ENCODE peak calls at places on chromosomes 4 and X, in six cellular contexts. One of them, this sample, is unnamed.

GRCh38 chr4:128600410-128600809 is 209.1 kb upstream of the JADE1 start:
- DNase-seq in transverse colon: no peak
- DNase-seq in GM12865: no peak
- DNase-seq in lung: no peak
- DNase-seq in cardiac fibroblast: peak
- DNase-seq in dorsolateral prefrontal cortex: peak
- DNase-seq in this sample: peak

GRCh38 chrX:32576885-32577284 is 634.5 kb downstream of the DMD start:
- DNase-seq in transverse colon: no peak
- DNase-seq in lung: no peak
- DNase-seq in GM12865: no peak
- DNase-seq in dorsolateral prefrontal cortex: no peak
- DNase-seq in cardiac fibroblast: no peak
- DNase-seq in this sample: no peak

GRCh38 chr4:8548731-8549351 is 31.4 kb upstream of the GPR78 start:
- DNase-seq in GM12865: no peak
- DNase-seq in transverse colon: no peak
- DNase-seq in cardiac fibroblast: no peak
- DNase-seq in dorsolateral prefrontal cortex: no peak
- DNase-seq in lung: no peak
- DNase-seq in this sample: no peak

GRCh38 chr4:140427104-140427918 is at the start of gene CLGN:
- DNase-seq in lung: peak
- DNase-seq in dorsolateral prefrontal cortex: peak
- DNase-seq in transverse colon: peak
- DNase-seq in GM12865: peak
- DNase-seq in cardiac fibroblast: peak
- DNase-seq in this sample: peak

GRCh38 chrX:21947671-21948070 is 7.2 kb downstream of the SMS start:
- DNase-seq in transverse colon: no peak
- DNase-seq in lung: no peak
- DNase-seq in GM12865: no peak
- DNase-seq in cardiac fibroblast: no peak
- DNase-seq in dorsolateral prefrontal cortex: no peak
- DNase-seq in this sample: no peak

GRCh38 chrX:136736690-136737089 is 44.0 kb downstream of the ARHGEF6 start:
- DNase-seq in transverse colon: no peak
- DNase-seq in GM12865: no peak
- DNase-seq in dorsolateral prefrontal cortex: no peak
- DNase-seq in cardiac fibroblast: no peak
- DNase-seq in lung: no peak
- DNase-seq in this sample: no peak

GRCh38 chrX:44035576-44035975 is 62.4 kb upstream of the NDP start:
- DNase-seq in transverse colon: no peak
- DNase-seq in lung: no peak
- DNase-seq in dorsolateral prefrontal cortex: no peak
- DNase-seq in cardiac fibroblast: peak
- DNase-seq in GM12865: no peak
- DNase-seq in this sample: no peak

GRCh38 chrX:40544343-40545250 is 36.2 kb upstream of the ATP6AP2 start:
- DNase-seq in lung: no peak
- DNase-seq in GM12865: no peak
- DNase-seq in dorsolateral prefrontal cortex: no peak
- DNase-seq in transverse colon: no peak
- DNase-seq in cardiac fibroblast: peak
- DNase-seq in this sample: peak

GRCh38 chr4:41613362-41613761 is 75.4 kb downstream of the LIMCH1 start:
- DNase-seq in GM12865: no peak
- DNase-seq in lung: no peak
- DNase-seq in dorsolateral prefrontal cortex: peak
- DNase-seq in transverse colon: no peak
- DNase-seq in cardiac fibroblast: no peak
- DNase-seq in this sample: no peak

GRCh38 chrX:68989865-68990606 is 161.2 kb downstream of the EFNB1 start:
- DNase-seq in lung: no peak
- DNase-seq in transverse colon: no peak
- DNase-seq in GM12865: no peak
- DNase-seq in dorsolateral prefrontal cortex: no peak
- DNase-seq in cardiac fibroblast: peak
- DNase-seq in this sample: peak

GRCh38 chr4:13912966-13913365 is 285.4 kb upstream of the BOD1L1 start:
- DNase-seq in transverse colon: no peak
- DNase-seq in cardiac fibroblast: peak
- DNase-seq in dorsolateral prefrontal cortex: no peak
- DNase-seq in lung: no peak
- DNase-seq in GM12865: no peak
- DNase-seq in this sample: no peak

GRCh38 chrX:12548746-12549145 is 242.5 kb upstream of the PRPS2 start:
- DNase-seq in dorsolateral prefrontal cortex: no peak
- DNase-seq in transverse colon: no peak
- DNase-seq in lung: no peak
- DNase-seq in cardiac fibroblast: peak
- DNase-seq in GM12865: peak
- DNase-seq in this sample: no peak

GRCh38 chr4:8759987-8760386 is 111.7 kb downstream of the HMX1 start:
- DNase-seq in dorsolateral prefrontal cortex: no peak
- DNase-seq in transverse colon: no peak
- DNase-seq in lung: no peak
- DNase-seq in cardiac fibroblast: no peak
- DNase-seq in GM12865: no peak
- DNase-seq in this sample: no peak

DNA sequence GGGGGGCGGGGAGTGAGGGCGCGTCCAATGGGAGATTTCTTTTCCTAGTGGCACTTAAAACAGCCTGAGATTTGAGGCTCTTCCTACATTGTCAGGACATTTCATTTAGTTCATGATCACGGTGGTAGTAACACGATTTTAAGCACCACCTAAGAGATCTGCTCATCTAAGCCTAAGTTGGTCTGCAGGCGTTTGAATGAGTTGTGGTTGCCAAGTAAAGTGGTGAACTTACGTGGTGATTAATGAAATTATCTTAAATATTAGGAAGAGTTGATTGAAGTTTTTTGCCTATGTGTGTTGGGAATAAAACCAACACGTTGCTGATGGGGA is 1.1 kb downstream of the HTT start:
- DNase-seq in GM12865: no peak
- DNase-seq in cardiac fibroblast: no peak
- DNase-seq in transverse colon: no peak
- DNase-seq in dorsolateral prefrontal cortex: no peak
- DNase-seq in lung: no peak
- DNase-seq in this sample: no peak
- H3K4me3 ChIP-seq in GM12865: peak
- H3K4me3 ChIP-seq in cardiac fibroblast: peak
- H3K4me3 ChIP-seq in transverse colon: no peak
- H3K4me3 ChIP-seq in dorsolateral prefrontal cortex: peak
- H3K4me3 ChIP-seq in lung: peak
- H3K4me3 ChIP-seq in this sample: no peak

DNA sequence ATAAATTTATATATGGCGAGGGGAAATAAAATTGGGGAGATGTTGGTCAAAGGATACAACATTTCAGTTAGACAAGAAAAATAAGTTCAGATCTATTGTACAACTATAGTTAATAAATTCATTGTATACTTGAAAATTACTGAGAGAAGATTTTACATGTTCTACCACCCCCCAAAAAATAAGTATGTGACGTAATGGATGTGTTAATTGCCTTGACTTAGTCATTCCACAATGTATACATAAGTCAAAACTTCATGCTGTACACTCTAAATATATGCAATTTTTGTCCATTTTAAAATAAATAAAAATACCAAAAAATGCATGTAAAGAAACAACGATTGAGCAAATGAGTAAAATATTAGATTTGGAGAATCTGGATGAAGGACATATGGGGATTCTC is 1.8 kb downstream of the USP11 start:
- DNase-seq in lung: no peak
- DNase-seq in dorsolateral prefrontal cortex: no peak
- DNase-seq in GM12865: no peak
- DNase-seq in transverse colon: no peak
- DNase-seq in cardiac fibroblast: no peak
- DNase-seq in this sample: no peak
- H3K4me3 ChIP-seq in lung: no peak
- H3K4me3 ChIP-seq in dorsolateral prefrontal cortex: peak
- H3K4me3 ChIP-seq in GM12865: peak
- H3K4me3 ChIP-seq in transverse colon: no peak
- H3K4me3 ChIP-seq in cardiac fibroblast: peak
- H3K4me3 ChIP-seq in this sample: no peak

GRCh38 chr4:143256456-143256855 is 71.7 kb downstream of the USP38 start:
- DNase-seq in lung: no peak
- DNase-seq in transverse colon: no peak
- DNase-seq in GM12865: no peak
- DNase-seq in dorsolateral prefrontal cortex: no peak
- DNase-seq in cardiac fibroblast: no peak
- DNase-seq in this sample: no peak
- H3K4me3 ChIP-seq in lung: no peak
- H3K4me3 ChIP-seq in transverse colon: no peak
- H3K4me3 ChIP-seq in GM12865: no peak
- H3K4me3 ChIP-seq in dorsolateral prefrontal cortex: no peak
- H3K4me3 ChIP-seq in cardiac fibroblast: no peak
- H3K4me3 ChIP-seq in this sample: no peak

DNA sequence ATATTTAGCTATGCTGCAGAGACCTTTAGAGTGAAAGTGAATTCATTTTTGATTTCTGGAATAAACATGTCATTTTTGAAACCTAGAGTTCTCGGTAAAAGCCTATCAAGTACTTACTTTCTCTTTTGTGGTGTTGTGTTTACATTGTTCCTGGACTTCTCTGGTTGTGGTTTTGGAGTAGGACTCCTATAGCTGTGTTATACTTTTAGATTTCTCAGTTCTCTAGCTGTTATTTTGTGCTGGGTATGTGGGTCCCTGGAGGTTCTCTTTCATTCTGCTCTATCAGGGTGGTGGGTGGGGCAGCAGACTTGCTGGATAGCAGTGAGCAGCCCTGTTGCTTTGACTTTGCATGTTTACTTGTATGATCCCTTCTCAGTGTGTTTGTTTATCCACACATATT is 25.6 kb upstream of the MSMO1 start:
- DNase-seq in GM12865: peak
- DNase-seq in transverse colon: no peak
- DNase-seq in cardiac fibroblast: peak
- DNase-seq in lung: no peak
- DNase-seq in dorsolateral prefrontal cortex: no peak
- DNase-seq in this sample: no peak
- H3K4me3 ChIP-seq in GM12865: peak
- H3K4me3 ChIP-seq in transverse colon: no peak
- H3K4me3 ChIP-seq in cardiac fibroblast: peak
- H3K4me3 ChIP-seq in lung: no peak
- H3K4me3 ChIP-seq in dorsolateral prefrontal cortex: peak
- H3K4me3 ChIP-seq in this sample: no peak

DNA sequence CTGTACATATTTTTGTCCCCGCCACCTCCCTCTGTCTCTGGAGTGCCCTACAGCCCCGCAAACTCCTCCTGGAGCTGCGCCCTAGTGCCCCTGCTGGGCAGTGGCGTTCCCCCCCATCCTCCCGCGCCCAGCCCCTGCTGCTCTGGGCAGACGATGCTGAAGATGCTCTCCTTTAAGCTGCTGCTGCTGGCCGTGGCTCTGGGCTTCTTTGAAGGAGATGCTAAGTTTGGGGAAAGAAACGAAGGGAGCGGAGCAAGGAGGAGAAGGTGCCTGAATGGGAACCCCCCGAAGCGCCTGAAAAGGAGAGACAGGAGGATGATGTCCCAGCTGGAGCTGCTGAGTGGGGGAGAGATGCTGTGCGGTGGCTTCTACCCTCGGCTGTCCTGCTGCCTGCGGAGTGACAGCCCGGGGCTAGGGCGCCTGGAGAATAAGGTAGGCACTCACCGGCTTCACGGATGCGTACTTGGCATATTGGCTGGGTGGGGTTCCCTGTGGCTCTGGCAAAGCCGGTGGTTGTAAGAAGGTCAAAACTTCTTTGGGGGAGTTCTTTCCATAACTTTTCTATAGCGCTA is 653 bp downstream of the HHIP start:
- DNase-seq in transverse colon: no peak
- DNase-seq in lung: no peak
- DNase-seq in cardiac fibroblast: peak
- DNase-seq in GM12865: no peak
- DNase-seq in dorsolateral prefrontal cortex: no peak
- DNase-seq in this sample: no peak
- H3K4me3 ChIP-seq in transverse colon: no peak
- H3K4me3 ChIP-seq in lung: peak
- H3K4me3 ChIP-seq in cardiac fibroblast: peak
- H3K4me3 ChIP-seq in GM12865: peak
- H3K4me3 ChIP-seq in dorsolateral prefrontal cortex: peak
- H3K4me3 ChIP-seq in this sample: no peak

GRCh38 chrX:73213734-73214133 is 917 bp downstream of the NAP1L2 start:
- DNase-seq in transverse colon: no peak
- DNase-seq in lung: no peak
- DNase-seq in dorsolateral prefrontal cortex: no peak
- DNase-seq in GM12865: no peak
- DNase-seq in cardiac fibroblast: no peak
- DNase-seq in this sample: no peak
- H3K4me3 ChIP-seq in transverse colon: peak
- H3K4me3 ChIP-seq in lung: no peak
- H3K4me3 ChIP-seq in dorsolateral prefrontal cortex: peak
- H3K4me3 ChIP-seq in GM12865: no peak
- H3K4me3 ChIP-seq in cardiac fibroblast: no peak
- H3K4me3 ChIP-seq in this sample: peak

DNA sequence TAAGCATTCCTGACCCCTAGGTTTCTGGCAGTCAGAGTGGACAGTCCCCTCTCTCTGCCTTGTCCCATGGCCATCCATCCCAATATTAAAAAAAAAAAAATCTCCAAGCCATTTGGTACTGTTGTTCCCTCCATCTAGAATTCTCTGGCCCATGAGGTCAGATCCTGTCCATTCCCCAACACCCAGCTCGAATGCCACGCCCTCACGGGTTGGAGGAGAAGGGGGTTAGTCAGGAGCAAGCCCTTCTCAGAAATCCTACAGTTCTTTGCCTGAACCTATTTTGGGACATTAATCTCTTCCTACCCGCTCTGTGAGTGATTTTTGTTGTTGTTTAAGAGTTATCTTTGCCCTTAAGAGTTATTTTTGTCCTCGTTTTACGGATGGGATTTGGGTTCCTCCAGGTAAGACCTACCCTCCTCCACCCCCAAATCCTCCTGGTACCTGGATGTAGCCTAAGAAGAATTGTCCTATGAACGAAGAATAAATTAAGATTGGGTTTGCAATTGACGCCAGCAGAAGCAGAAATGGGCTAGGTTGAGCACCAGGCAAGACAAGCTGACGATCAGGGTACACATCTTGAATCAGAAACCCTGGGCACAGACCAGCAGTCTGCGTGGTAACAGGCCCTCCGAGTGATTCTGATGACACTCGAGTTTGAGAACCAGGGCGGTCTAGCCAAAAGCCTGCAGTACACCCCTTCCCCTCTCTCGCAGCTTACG is 977 bp downstream of the RNF175 start:
- DNase-seq in GM12865: no peak
- DNase-seq in dorsolateral prefrontal cortex: no peak
- DNase-seq in lung: no peak
- DNase-seq in cardiac fibroblast: no peak
- DNase-seq in transverse colon: no peak
- DNase-seq in this sample: no peak
- H3K4me3 ChIP-seq in GM12865: no peak
- H3K4me3 ChIP-seq in dorsolateral prefrontal cortex: peak
- H3K4me3 ChIP-seq in lung: no peak
- H3K4me3 ChIP-seq in cardiac fibroblast: peak
- H3K4me3 ChIP-seq in transverse colon: no peak
- H3K4me3 ChIP-seq in this sample: no peak

This sample was measured in thyroid gland.